ENCODE peak calls at places on chromosomes 16 and 17, in nine cellular contexts. A is neuronal stem cell, E is fibroblast of lung, I is K562, P is IMR-90, W is endothelial cell of umbilical vein, D is GM23248, K is neural progenitor cell, J is mesenchymal stem cell. L is an unnamed sample.

GRCh38 chr17:49063652-49064051 is 66.5 kb downstream of the IGF2BP1 start:
- DNase-seq in A (no peak), E (no peak), I (no peak), P (no peak), W (peak; percentile 41), D (peak; percentile 4), K (no peak), J (no peak), L (no peak)

GRCh38 chr16:4059969-4060368 is 56.3 kb downstream of the ADCY9 start:
- DNase-seq in A (no peak), E (no peak), I (no peak), P (no peak), W (no peak), D (no peak), K (no peak), J (no peak), L (no peak)

GRCh38 chr17:3002538-3003301 is 60.7 kb downstream of the OR1D5 start:
- DNase-seq in A (no peak), E (no peak), I (no peak), P (no peak), W (no peak), D (no peak), K (no peak), J (no peak), L (no peak)

GRCh38 chr17:32941419-32942032 is 13.6 kb downstream of the TMEM98 start:
- DNase-seq in A (no peak), E (no peak), I (no peak), P (no peak), W (no peak), D (no peak), K (no peak), J (no peak), L (no peak)

GRCh38 chr17:81034779-81035388 is at the start of gene BAIAP2:
- DNase-seq in A (peak; percentile 95), E (peak; percentile 94), I (peak; percentile 98), P (peak; percentile 90), W (peak; percentile 88), D (peak; percentile 98), K (peak; percentile 98), J (peak; percentile 93), L (peak; percentile 77)

GRCh38 chr16:26348095-26348494 is 656.3 kb downstream of the HS3ST4 start:
- DNase-seq in A (no peak), E (no peak), I (no peak), P (no peak), W (no peak), D (no peak), K (no peak), J (no peak), L (no peak)

GRCh38 chr16:56301391-56301850 is 110.1 kb downstream of the GNAO1 start:
- DNase-seq in A (no peak), E (peak; percentile 20), I (no peak), P (peak; percentile 46), W (no peak), D (peak; percentile 29), K (no peak), J (peak; percentile 16), L (no peak)

GRCh38 chr16:10839271-10839661 is 20.7 kb upstream of the TVP23A start:
- DNase-seq in A (no peak), E (no peak), I (no peak), P (no peak), W (no peak), D (no peak), K (peak; percentile 20), J (no peak), L (no peak)

GRCh38 chr17:4540224-4541040 is 14.8 kb downstream of the MYBBP1A start:
- DNase-seq in A (no peak), E (no peak), I (peak; percentile 38), P (no peak), W (no peak), D (no peak), K (no peak), J (no peak), L (no peak)

GRCh38 chr16:24208710-24209109 is 47.4 kb upstream of the CACNG3 start:
- DNase-seq in A (peak; percentile 82), E (no peak), I (no peak), P (no peak), W (no peak), D (no peak), K (peak; percentile 94), J (no peak), L (no peak)

GRCh38 chr16:25628766-25629165 is 63.0 kb upstream of the HS3ST4 start:
- DNase-seq in A (no peak), E (no peak), I (no peak), P (no peak), W (no peak), D (no peak), K (no peak), J (no peak), L (no peak)

GRCh38 chr16:88936008-88936912 is 40.7 kb downstream of the CBFA2T3 start:
- DNase-seq in A (no peak), E (no peak), I (no peak), P (no peak), W (no peak), D (peak; percentile 16), K (no peak), J (no peak), L (no peak)

GRCh38 chr17:6524520-6524919 is 31.8 kb downstream of the PITPNM3 start:
- DNase-seq in A (no peak), E (no peak), I (no peak), P (peak; percentile 27), W (no peak), D (peak; percentile 53), K (no peak), J (no peak), L (no peak)

GRCh38 chr16:23031508-23032098 is 117.6 kb downstream of the USP31 start:
- DNase-seq in A (no peak), E (no peak), I (no peak), P (no peak), W (no peak), D (no peak), K (peak; percentile 28), J (no peak), L (no peak)

DNA sequence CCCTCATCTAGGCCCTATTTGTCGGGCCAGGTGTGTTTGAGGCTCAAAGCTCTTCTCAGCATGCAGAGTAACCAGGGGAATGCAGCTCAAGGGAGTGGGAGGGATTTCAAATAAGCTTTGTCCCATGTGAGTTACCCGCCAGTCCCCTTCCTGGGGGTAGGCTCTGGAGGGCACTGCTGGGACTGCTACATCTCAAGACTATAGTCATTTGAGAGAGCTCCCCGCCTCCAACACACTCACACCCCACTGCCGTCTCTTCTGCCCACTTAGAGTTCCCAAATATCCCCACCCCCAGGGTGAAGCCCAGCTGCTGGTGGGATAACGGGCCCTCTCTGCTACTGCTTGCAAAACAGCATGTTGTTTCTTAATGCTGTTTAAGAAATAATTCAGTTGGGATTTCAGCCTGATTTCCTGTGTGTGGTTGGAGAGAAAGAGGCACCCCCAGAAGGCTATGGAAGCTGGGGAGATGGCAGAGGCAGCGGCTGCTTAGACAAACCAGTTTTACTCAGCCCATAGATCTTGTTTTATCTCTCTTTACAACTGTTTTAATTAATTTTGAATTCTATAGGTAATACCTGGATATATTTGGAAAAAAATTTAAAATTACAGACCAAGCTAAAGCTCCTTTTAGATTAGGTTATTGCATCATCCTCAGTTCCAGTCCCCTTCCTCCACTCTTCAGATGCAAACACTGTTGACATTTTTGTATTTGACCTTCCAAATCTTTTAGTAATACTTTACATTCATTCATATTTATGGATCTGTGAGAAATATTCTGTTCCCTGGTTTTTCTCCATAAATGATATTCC is 4.1 kb upstream of the MPO start:
- DNase-seq in A (no peak), E (no peak), I (no peak), P (no peak), W (no peak), D (no peak), K (peak; percentile 47), J (no peak), L (peak; percentile 23)
- H2AFZ ChIP-seq in A (no peak overlapping the region), E (no peak overlapping the region), I (no peak overlapping the region), P (peak overlapping the region; percentile 26), W (no peak overlapping the region), D (no peak overlapping the region), K (peak overlapping the region; percentile 87), J (peak overlapping the region; percentile 14), L (peak overlapping the region; percentile 5)

GRCh38 chr17:50264263-50265113 is 9.8 kb upstream of the TMEM92 start:
- DNase-seq in A (no peak), E (no peak), I (no peak), P (peak; percentile 51), W (no peak), D (peak; percentile 85), K (peak; percentile 52), J (peak; percentile 43), L (no peak)
- H2AFZ ChIP-seq in A (peak overlapping the region; percentile 7), E (no peak overlapping the region), I (no peak overlapping the region), P (peak overlapping the region; percentile 83), W (no peak overlapping the region), D (peak overlapping the region; percentile 10), K (peak overlapping the region; percentile 87), J (peak overlapping the region; percentile 54), L (peak overlapping the region; percentile 63)

GRCh38 chr17:41131979-41132378 is 8.0 kb upstream of the KRTAP4-12 start:
- DNase-seq in A (no peak), E (no peak), I (no peak), P (peak; percentile 67), W (no peak), D (peak; percentile 51), K (no peak), J (no peak), L (no peak)

DNA sequence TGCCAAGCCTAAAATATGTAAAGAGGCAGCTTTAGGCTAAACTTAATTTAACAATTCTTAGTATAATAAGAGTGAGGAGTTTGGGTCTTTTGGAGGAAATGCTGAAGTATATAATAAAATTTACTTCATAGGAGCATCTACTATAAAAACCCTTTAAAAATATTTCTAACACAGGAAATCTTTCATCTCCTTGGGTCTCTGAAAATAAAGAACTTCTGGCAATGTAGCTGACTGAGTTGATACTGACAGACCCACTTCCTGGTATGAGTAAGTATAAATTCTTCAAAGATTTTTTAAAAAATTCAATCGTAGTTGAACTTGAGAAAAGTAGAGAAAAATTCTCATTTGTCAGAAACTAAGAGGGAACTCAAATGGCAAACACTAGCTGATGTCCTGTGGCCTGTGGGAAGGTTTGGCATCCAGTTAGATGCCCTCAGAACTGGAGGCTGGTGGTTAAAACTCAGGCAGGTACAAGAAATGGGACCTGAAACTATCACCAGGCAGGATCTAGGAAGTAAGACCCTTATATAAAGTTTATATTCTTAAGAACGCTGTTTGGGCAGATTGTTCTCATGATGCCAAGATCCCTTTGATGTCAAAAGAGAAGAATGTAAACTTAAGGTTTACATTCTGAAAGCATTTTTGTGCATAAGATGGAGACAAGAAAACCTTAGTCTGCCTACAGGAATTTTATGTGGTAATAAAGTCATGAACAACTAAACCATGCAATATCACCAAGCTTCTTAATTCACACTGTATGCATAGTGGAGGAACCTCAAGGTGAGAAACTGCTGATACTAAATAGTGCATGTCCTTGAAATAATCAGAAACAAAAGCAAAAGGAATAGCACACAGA is 6.2 kb downstream of the KRTAP4-6 start:
- DNase-seq in A (no peak), E (no peak), I (no peak), P (peak; percentile 71), W (no peak), D (no peak), K (no peak), J (no peak), L (no peak)
- H2AFZ ChIP-seq in A (no peak overlapping the region), E (peak overlapping the region; percentile 62), I (no peak overlapping the region), P (peak overlapping the region; percentile 79), W (no peak overlapping the region), D (peak overlapping the region; percentile 72), K (peak overlapping the region; percentile 6), J (no peak overlapping the region), L (no peak overlapping the region)

DNA sequence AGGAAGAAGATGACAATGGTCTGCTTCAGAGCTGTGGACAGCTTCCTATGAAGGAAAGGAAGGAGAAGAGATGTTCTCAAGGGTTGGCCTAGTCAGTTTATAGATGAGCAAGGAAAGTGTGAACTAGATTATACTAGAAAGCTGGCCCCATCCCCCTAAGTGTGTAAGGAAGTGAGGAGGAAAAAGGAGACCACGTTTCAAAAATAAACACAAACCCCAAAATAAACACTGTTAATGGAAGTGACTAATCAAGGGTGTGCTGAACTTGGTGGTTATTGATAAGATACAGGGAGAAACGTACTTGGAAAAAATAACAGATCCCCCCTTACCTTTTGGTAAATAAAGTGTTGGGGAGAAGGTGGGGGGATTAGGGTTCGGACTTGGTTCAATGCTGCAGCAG is 267.1 kb downstream of the SOX9 start:
- DNase-seq in A (no peak), E (no peak), I (no peak), P (peak; percentile 46), W (no peak), D (no peak), K (no peak), J (peak; percentile 67), L (no peak)
- H2AFZ ChIP-seq in A (no peak overlapping the region), E (no peak overlapping the region), I (no peak overlapping the region), P (no peak overlapping the region), W (no peak overlapping the region), D (no peak overlapping the region), K (no peak overlapping the region), J (no peak overlapping the region), L (no peak overlapping the region)